ENCODE peak calls at places on chromosomes 3 and 15, in ten cellular contexts. One of them, this sample, is unnamed.

GRCh38 chr3:149016669-149017541 is 25.6 kb downstream of the GYG1 start:
- DNase-seq in GM10248: no peak
- DNase-seq in naive thymus-derived CD8-positive, alpha-beta T cell: no peak
- DNase-seq in neural progenitor cell: no peak
- DNase-seq in HFFc6: peak
- DNase-seq in ureter: no peak
- DNase-seq in cerebellar cortex: no peak
- DNase-seq in NCI-H446: no peak
- DNase-seq in right lobe of liver: no peak
- DNase-seq in pancreas: no peak
- DNase-seq in this sample: no peak

GRCh38 chr15:40063563-40064011 is 24.6 kb upstream of the SRP14 start:
- DNase-seq in GM10248: no peak
- DNase-seq in naive thymus-derived CD8-positive, alpha-beta T cell: no peak
- DNase-seq in cerebellar cortex: no peak
- DNase-seq in ureter: no peak
- DNase-seq in NCI-H446: peak
- DNase-seq in right lobe of liver: no peak
- DNase-seq in neural progenitor cell: no peak
- DNase-seq in pancreas: no peak
- DNase-seq in HFFc6: peak
- DNase-seq in this sample: no peak

GRCh38 chr3:46700772-46701171 is 420 bp upstream of the TMIE start:
- DNase-seq in HFFc6: no peak
- DNase-seq in naive thymus-derived CD8-positive, alpha-beta T cell: no peak
- DNase-seq in NCI-H446: no peak
- DNase-seq in neural progenitor cell: peak
- DNase-seq in right lobe of liver: no peak
- DNase-seq in pancreas: peak
- DNase-seq in GM10248: no peak
- DNase-seq in ureter: no peak
- DNase-seq in cerebellar cortex: peak
- DNase-seq in this sample: no peak

GRCh38 chr15:70829366-70830166 is 24.4 kb downstream of the LARP6 start:
- DNase-seq in naive thymus-derived CD8-positive, alpha-beta T cell: no peak
- DNase-seq in neural progenitor cell: no peak
- DNase-seq in GM10248: no peak
- DNase-seq in NCI-H446: no peak
- DNase-seq in pancreas: no peak
- DNase-seq in HFFc6: no peak
- DNase-seq in right lobe of liver: no peak
- DNase-seq in ureter: no peak
- DNase-seq in cerebellar cortex: peak
- DNase-seq in this sample: no peak

GRCh38 chr3:52444860-52445793 is at the start of gene SEMA3G:
- DNase-seq in naive thymus-derived CD8-positive, alpha-beta T cell: peak
- DNase-seq in pancreas: peak
- DNase-seq in ureter: peak
- DNase-seq in neural progenitor cell: peak
- DNase-seq in HFFc6: no peak
- DNase-seq in cerebellar cortex: peak
- DNase-seq in right lobe of liver: peak
- DNase-seq in NCI-H446: no peak
- DNase-seq in GM10248: peak
- DNase-seq in this sample: no peak

GRCh38 chr3:81308296-81308695 is 453.1 kb downstream of the GBE1 start:
- DNase-seq in ureter: no peak
- DNase-seq in NCI-H446: no peak
- DNase-seq in HFFc6: peak
- DNase-seq in GM10248: no peak
- DNase-seq in naive thymus-derived CD8-positive, alpha-beta T cell: no peak
- DNase-seq in right lobe of liver: no peak
- DNase-seq in cerebellar cortex: no peak
- DNase-seq in pancreas: no peak
- DNase-seq in neural progenitor cell: no peak
- DNase-seq in this sample: no peak

GRCh38 chr3:136135039-136135802 is 60.9 kb downstream of the MSL2 start:
- DNase-seq in cerebellar cortex: no peak
- DNase-seq in naive thymus-derived CD8-positive, alpha-beta T cell: no peak
- DNase-seq in HFFc6: no peak
- DNase-seq in pancreas: no peak
- DNase-seq in NCI-H446: no peak
- DNase-seq in ureter: no peak
- DNase-seq in right lobe of liver: no peak
- DNase-seq in GM10248: no peak
- DNase-seq in neural progenitor cell: no peak
- DNase-seq in this sample: no peak

GRCh38 chr3:27554706-27555105 is 70.5 kb upstream of the SLC4A7 start:
- DNase-seq in cerebellar cortex: no peak
- DNase-seq in pancreas: no peak
- DNase-seq in HFFc6: no peak
- DNase-seq in ureter: no peak
- DNase-seq in NCI-H446: no peak
- DNase-seq in GM10248: no peak
- DNase-seq in neural progenitor cell: no peak
- DNase-seq in right lobe of liver: no peak
- DNase-seq in naive thymus-derived CD8-positive, alpha-beta T cell: no peak
- DNase-seq in this sample: no peak

This sample was measured in SK-N-MC.